ENCODE peak calls at places on chromosomes 13 and 19, in six cellular contexts. H is adrenal gland, G is tibial artery, K is stomach, R is heart right ventricle, U is breast epithelium. Y is an unnamed sample.

GRCh38 chr13:112619730-112620639 is 32.0 kb upstream of the TUBGCP3 start:
- DNase-seq in H (no peak), G (no peak), K (no peak), R (no peak), U (no peak), Y (no peak)

GRCh38 chr19:28553005-28553404 is 659.9 kb downstream of the UQCRFS1 start:
- DNase-seq in H (no peak), G (no peak), K (no peak), R (no peak), U (no peak), Y (no peak)

GRCh38 chr13:111980146-111980929 is 86.6 kb upstream of the SOX1 start:
- DNase-seq in H (no peak), G (no peak), K (no peak), R (no peak), U (no peak), Y (no peak)

GRCh38 chr13:49410477-49410876 is 33.4 kb downstream of the CAB39L start:
- DNase-seq in H (no peak), G (no peak), K (no peak), R (no peak), U (no peak), Y (no peak)

GRCh38 chr19:17109962-17110598 is 34.5 kb downstream of the MYO9B start:
- DNase-seq in H (peak; percentile 47), G (peak; percentile 72), K (peak; percentile 45), R (peak; percentile 52), U (no peak), Y (no peak)

GRCh38 chr13:93226623-93227279 is at the start of gene GPC6:
- DNase-seq in H (peak; percentile 29), G (no peak), K (no peak), R (no peak), U (no peak), Y (peak; percentile 32)

GRCh38 chr13:98570929-98571372 is 6.0 kb downstream of the STK24 start:
- DNase-seq in H (peak; percentile 56), G (no peak), K (peak; percentile 43), R (no peak), U (no peak), Y (no peak)

GRCh38 chr19:14333101-14333871 is 48.0 kb upstream of the ADGRE5 start:
- DNase-seq in H (no peak), G (no peak), K (peak; percentile 37), R (peak; percentile 34), U (no peak), Y (no peak)

GRCh38 chr13:76379341-76380105 is 506.7 kb downstream of the KCTD12 start:
- DNase-seq in H (no peak), G (no peak), K (no peak), R (no peak), U (no peak), Y (no peak)

GRCh38 chr19:2841858-2842574 is 741 bp downstream of the ZNF555 start:
- DNase-seq in H (no peak), G (no peak), K (no peak), R (peak; percentile 31), U (no peak), Y (no peak)

GRCh38 chr13:33487575-33488243 is 202.2 kb upstream of the STARD13 start:
- DNase-seq in H (no peak), G (peak; percentile 22), K (no peak), R (no peak), U (no peak), Y (no peak)

DNA sequence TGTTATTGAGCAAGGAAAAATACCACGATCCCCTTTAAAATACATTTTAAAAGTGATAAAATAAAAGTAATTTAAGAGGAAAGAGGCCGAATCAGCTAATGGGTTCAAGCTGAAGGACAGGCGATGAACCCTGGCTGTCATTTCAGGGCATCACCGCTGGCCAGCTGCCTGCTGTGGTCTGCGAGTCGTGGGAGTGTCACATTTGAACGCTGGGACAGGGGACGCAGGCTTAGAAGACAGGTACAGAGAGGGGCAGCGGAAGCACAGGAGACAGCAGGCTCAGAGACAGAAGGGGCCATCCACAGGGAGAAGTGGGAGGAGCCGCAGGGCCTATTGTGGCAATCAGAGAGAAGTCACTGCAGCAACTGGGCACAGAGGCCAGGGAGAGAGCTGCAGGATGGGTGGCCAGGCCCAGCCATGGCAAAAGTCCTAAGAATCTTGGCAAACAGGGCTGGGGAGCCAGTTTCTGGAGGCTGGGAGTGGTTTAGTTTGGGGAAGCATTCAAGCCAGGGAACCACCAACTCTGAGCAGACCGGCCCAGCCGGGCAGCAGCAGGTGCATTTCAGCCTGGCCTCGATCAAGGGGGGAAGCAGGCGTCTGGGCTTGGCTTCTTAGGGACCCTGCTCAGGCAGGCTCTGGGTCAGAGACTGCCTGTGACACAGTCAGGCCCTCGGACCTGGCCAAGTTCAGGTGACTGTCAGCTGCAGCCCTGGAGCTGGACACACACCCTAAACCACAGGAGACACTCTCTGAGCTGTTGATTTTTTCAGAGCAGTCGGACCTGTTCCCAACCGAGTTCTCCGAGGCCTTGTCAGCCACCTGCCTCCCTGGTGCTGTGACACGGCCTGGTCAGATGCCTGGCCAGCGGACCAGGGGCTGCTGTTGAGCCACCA is 11.9 kb downstream of the SH3GL1 start:
- DNase-seq in H (peak; percentile 76), G (no peak), K (peak; percentile 77), R (no peak), U (peak; percentile 83), Y (peak; percentile 75)
- H3K4me1 ChIP-seq in H (peaks cover 94% of the 10 kb centered on the region), G (no peaks in the 10 kb centered on the region), K (peaks cover 94% of the 10 kb centered on the region), R (peaks cover 60% of the 10 kb centered on the region), U (peaks cover 44% of the 10 kb centered on the region), Y (peaks cover 48% of the 10 kb centered on the region)

GRCh38 chr19:9013988-9014387 is 3.8 kb upstream of the MUC16 start:
- DNase-seq in H (no peak), G (no peak), K (no peak), R (no peak), U (no peak), Y (no peak)

GRCh38 chr19:9014809-9015208 is 4.6 kb upstream of the MUC16 start:
- DNase-seq in H (no peak), G (no peak), K (no peak), R (no peak), U (no peak), Y (no peak)

DNA sequence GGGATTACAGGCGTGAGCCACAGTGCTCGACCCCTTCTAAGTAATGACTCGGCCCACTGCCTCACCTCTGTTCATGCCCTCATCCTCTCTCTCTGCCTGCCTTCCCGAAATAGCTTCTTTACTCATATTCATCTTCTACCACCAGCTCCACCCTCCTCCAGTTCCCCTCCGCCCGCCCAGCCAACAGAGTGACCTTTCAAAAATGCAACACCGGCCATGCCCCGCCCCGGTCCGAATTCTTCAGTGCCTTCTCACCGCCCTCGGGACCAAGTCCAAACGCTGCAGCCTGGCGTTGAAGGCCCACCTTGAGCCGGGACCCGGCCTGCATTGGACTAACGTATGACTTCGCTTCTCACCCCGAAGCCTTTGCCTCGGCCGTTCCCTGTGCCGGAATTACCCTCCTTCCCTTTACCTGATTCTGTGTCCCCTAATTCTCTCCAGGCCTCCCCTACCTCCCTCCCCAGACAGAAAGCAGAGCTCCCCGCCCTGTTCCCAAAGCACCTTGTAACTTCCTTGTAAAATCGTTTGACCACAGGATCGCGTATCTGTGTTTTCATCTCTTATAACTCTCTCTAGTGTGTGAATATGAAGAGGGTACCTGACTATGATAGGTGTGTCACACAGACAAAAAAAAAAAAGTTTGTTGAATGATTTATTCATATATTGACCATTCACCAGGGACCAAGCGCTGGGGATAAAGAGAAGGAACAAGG is 8.1 kb upstream of the MUC16 start:
- DNase-seq in H (no peak), G (no peak), K (no peak), R (no peak), U (no peak), Y (no peak)
- TF ChIP-seq CTCF in H (no peak), G (no peak), K (no peak), R (no peak), U (no peak), Y (no peak)

GRCh38 chr19:4871711-4872110 is 4.2 kb upstream of the PLIN3 start:
- DNase-seq in H (no peak), G (no peak), K (no peak), R (no peak), U (no peak), Y (no peak)

GRCh38 chr19:4868286-4868834 is 893 bp upstream of the PLIN3 start:
- DNase-seq in H (no peak), G (peak; percentile 30), K (no peak), R (no peak), U (no peak), Y (no peak)

GRCh38 chr19:4870025-4870700 is 2.7 kb upstream of the PLIN3 start:
- DNase-seq in H (peak; percentile 91), G (no peak), K (peak; percentile 42), R (peak; percentile 30), U (no peak), Y (no peak)

GRCh38 chr19:4867534-4868285 is at the start of gene PLIN3:
- DNase-seq in H (peak; percentile 99), G (peak; percentile 98), K (peak; percentile 98), R (peak; percentile 98), U (peak; percentile 97), Y (peak; percentile 96)

DNA sequence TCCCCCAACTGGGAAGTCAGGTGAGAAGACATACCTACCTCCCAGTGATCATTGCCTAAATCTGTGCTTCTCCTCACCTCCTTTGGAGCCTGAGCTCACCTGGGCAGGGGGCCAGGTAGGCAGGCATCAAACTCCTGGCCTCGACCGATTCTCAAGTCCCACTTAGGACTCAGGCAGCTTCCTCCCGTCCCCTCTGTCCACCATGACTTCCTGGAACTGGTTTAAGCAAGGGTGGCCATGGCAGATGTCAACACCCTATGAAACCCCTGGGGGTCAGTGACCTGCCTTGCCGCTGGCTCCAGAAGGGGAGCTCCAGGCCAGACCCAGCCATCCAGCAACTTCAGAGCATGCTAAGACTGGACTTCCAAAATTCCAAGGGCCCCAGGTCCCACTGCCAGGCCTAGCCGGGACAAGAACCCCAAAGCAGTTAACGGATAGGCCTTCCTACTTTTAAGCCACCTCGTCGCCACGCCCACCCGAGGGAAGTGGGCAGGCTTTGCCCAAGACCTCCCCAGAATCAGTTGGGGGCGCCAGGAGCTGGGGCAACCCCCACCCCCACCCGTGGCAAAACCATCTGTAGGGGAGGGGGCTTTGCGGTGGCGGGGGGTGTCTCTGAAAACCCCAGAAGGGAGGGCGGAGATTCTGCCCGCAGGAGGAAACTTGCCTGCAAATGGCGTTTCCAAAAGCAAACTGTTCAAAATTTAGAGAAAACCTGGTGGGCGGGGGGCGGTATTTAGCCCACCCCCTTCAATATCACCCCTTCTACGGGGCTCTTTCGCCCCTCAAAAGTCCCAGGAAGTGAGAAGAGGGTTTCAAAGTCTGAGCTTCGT is 657 bp downstream of the PLIN3 start:
- DNase-seq in H (peak; percentile 70), G (peak; percentile 72), K (peak; percentile 68), R (peak; percentile 63), U (peak; percentile 47), Y (peak; percentile 35)
- H3K4me1 ChIP-seq in H (peaks cover 32% of the 10 kb centered on the region), G (no peaks in the 10 kb centered on the region), K (peaks cover 22% of the 10 kb centered on the region), R (peaks cover 8% of the 10 kb centered on the region), U (no peaks in the 10 kb centered on the region), Y (no peaks in the 10 kb centered on the region)

GRCh38 chr13:38530492-38530891 is 156.4 kb upstream of the FREM2 start:
- DNase-seq in H (no peak), G (no peak), K (no peak), R (no peak), U (no peak), Y (no peak)
- TF ChIP-seq CTCF in H (peak; percentile 39), G (peak; percentile 19), K (no peak), R (peak; percentile 40), U (no peak), Y (peak; percentile 14)

Y was measured in prostate gland.